ENCODE peak calls at places on chromosome 10, in six cellular contexts. A, Y, H, W, L and D are unnamed samples.

GRCh38 chr10:58955615-58956014 is 220.8 kb upstream of the PHYHIPL start:
- DNase-seq in A (no peak), Y (no peak), H (no peak), W (no peak), L (no peak), D (no peak)

GRCh38 chr10:27391916-27392315 is 112.2 kb upstream of the RAB18 start:
- DNase-seq in A (no peak), Y (no peak), H (no peak), W (no peak), L (no peak), D (no peak)

GRCh38 chr10:74150151-74151056 is at the start of gene AP3M1:
- DNase-seq in A (no peak), Y (peak; percentile 94), H (peak; percentile 85), W (no peak), L (peak; percentile 88), D (peak; percentile 17)

GRCh38 chr10:1398626-1399410 is 338.5 kb downstream of the ADARB2 start:
- DNase-seq in A (no peak), Y (no peak), H (peak; percentile 1), W (no peak), L (no peak), D (no peak)

GRCh38 chr10:99522078-99522479 is 10.7 kb upstream of the NKX2-3 start:
- DNase-seq in A (no peak), Y (peak; percentile 64), H (no peak), W (no peak), L (peak; percentile 49), D (no peak)

GRCh38 chr10:104260775-104261115 is 6.1 kb downstream of the GSTO1 start:
- DNase-seq in A (no peak), Y (no peak), H (no peak), W (peak; percentile 72), L (no peak), D (peak; percentile 59)

GRCh38 chr10:18087398-18087797 is 52.8 kb upstream of the CACNB2 start:
- DNase-seq in A (no peak), Y (no peak), H (no peak), W (peak; percentile 48), L (no peak), D (peak; percentile 23)

GRCh38 chr10:11424456-11425287 is 186.8 kb downstream of the USP6NL start:
- DNase-seq in A (peak; percentile 39), Y (peak; percentile 79), H (no peak), W (peak; percentile 30), L (peak; percentile 69), D (peak; percentile 22)

GRCh38 chr10:37872283-37872682 is 14.9 kb upstream of the ZNF248 start:
- DNase-seq in A (no peak), Y (no peak), H (no peak), W (no peak), L (no peak), D (no peak)

GRCh38 chr10:116760919-116761318 is 18.6 kb upstream of the HSPA12A start:
- DNase-seq in A (no peak), Y (no peak), H (no peak), W (no peak), L (no peak), D (no peak)

GRCh38 chr10:33253411-33253810 is 81.1 kb downstream of the NRP1 start:
- DNase-seq in A (no peak), Y (no peak), H (no peak), W (no peak), L (no peak), D (no peak)

GRCh38 chr10:4241724-4242345 is 456.8 kb upstream of the KLF6 start:
- DNase-seq in A (peak; percentile 29), Y (peak; percentile 75), H (peak; percentile 51), W (peak; percentile 100), L (no peak), D (peak; percentile 100)

GRCh38 chr10:112362833-112363232 is 11.1 kb upstream of the ACSL5 start:
- DNase-seq in A (no peak), Y (no peak), H (no peak), W (no peak), L (no peak), D (no peak)

GRCh38 chr10:31896972-31897384 is 31.7 kb downstream of the ARHGAP12 start:
- DNase-seq in A (no peak), Y (no peak), H (no peak), W (peak; percentile 84), L (no peak), D (peak; percentile 80)

GRCh38 chr10:42937649-42938180 is 139.2 kb upstream of the RET start:
- DNase-seq in A (no peak), Y (no peak), H (no peak), W (no peak), L (no peak), D (no peak)

GRCh38 chr10:101672536-101672935 is 22.4 kb downstream of the FBXW4 start:
- DNase-seq in A (no peak), Y (no peak), H (no peak), W (no peak), L (no peak), D (no peak)

GRCh38 chr10:6083523-6084475 is 5.0 kb upstream of the RBM17 start:
- DNase-seq in A (no peak), Y (no peak), H (peak; percentile 39), W (peak; percentile 70), L (no peak), D (peak; percentile 62)

GRCh38 chr10:2049560-2049959 is 312.2 kb upstream of the ADARB2 start:
- DNase-seq in A (no peak), Y (no peak), H (no peak), W (no peak), L (no peak), D (no peak)

GRCh38 chr10:125428054-125428453 is 254.9 kb downstream of the TEX36 start:
- DNase-seq in A (no peak), Y (no peak), H (no peak), W (no peak), L (no peak), D (no peak)

GRCh38 chr10:23695825-23696420 is 257.0 kb downstream of the OTUD1 start:
- DNase-seq in A (no peak), Y (peak; percentile 46), H (no peak), W (no peak), L (peak; percentile 29), D (no peak)

GRCh38 chr10:86163522-86164215 is 202.9 kb downstream of the GRID1 start:
- DNase-seq in A (no peak), Y (no peak), H (no peak), W (no peak), L (no peak), D (no peak)

GRCh38 chr10:75400163-75400768 is 1.3 kb downstream of the ZNF503 start:
- DNase-seq in A (no peak), Y (peak; percentile 56), H (no peak), W (peak; percentile 36), L (no peak), D (no peak)

GRCh38 chr10:36670616-36671402 is 454.6 kb upstream of the ANKRD30A start:
- DNase-seq in A (no peak), Y (no peak), H (no peak), W (peak; percentile 22), L (no peak), D (no peak)

DNA sequence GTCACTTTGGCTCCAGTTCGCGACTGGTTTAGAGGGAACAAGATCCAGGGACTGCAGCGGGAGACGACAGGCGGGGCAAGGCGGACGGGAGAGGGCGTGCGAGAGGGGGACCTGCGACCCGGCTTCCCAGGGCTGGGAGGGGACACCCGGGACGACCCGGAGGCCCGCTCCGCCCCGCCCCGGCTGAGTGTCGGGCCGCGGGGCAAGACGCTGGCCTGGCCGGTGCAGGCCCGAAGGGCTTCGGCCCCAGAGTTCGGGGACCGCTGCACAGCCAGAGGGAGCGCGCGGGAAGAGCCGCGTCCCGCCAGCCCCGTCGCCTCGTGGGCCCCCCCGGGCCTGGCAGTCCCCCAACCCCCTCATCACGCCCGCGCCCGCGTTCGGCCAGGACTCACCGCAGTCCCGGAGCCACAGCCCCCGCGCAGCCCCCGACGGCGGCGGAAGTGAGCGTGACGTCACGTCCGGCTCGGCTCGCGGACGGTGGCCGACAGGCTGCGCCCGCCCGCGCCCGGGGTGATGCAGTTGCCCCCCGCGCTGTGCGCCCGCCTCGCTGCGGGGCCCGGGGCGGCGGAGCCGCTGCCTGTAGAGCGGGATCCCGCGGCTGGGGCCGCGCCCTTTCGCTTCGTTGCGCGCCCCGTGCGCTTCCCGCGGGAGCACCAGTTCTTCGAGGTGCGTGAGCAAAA is at the start of the genes TUBGCP2 and ZNF511:
- DNase-seq in A (peak; percentile 78), Y (peak; percentile 90), H (peak; percentile 89), W (peak; percentile 82), L (peak; percentile 85), D (peak; percentile 70)
- H2AFZ ChIP-seq in A (peak within 1 kb of the TSS; percentile 100), Y (peak within 1 kb of the TSS; percentile 91), H (peak within 1 kb of the TSS; percentile 97), W (peak within 1 kb of the TSS; percentile 76), L (no peak within 1 kb of the TSS), D (peak within 1 kb of the TSS; percentile 90)

GRCh38 chr10:91775731-91776130 is 22.5 kb upstream of the TNKS2 start:
- DNase-seq in A (no peak), Y (no peak), H (no peak), W (no peak), L (no peak), D (no peak)

GRCh38 chr10:91774571-91774970 is 23.7 kb upstream of the TNKS2 start:
- DNase-seq in A (no peak), Y (no peak), H (no peak), W (no peak), L (no peak), D (no peak)

GRCh38 chr10:91778485-91778884 is 19.7 kb upstream of the TNKS2 start:
- DNase-seq in A (peak; percentile 18), Y (peak; percentile 55), H (no peak), W (no peak), L (no peak), D (no peak)

GRCh38 chr10:91779011-91779605 is 19.1 kb upstream of the TNKS2 start:
- DNase-seq in A (no peak), Y (no peak), H (no peak), W (peak; percentile 53), L (no peak), D (peak; percentile 45)

GRCh38 chr10:91776266-91776665 is 22.0 kb upstream of the TNKS2 start:
- DNase-seq in A (no peak), Y (no peak), H (no peak), W (no peak), L (no peak), D (no peak)
- H2AFZ ChIP-seq in A (no peak overlapping the region), Y (no peak overlapping the region), H (no peak overlapping the region), W (no peak overlapping the region), L (no peak overlapping the region), D (no peak overlapping the region)

DNA sequence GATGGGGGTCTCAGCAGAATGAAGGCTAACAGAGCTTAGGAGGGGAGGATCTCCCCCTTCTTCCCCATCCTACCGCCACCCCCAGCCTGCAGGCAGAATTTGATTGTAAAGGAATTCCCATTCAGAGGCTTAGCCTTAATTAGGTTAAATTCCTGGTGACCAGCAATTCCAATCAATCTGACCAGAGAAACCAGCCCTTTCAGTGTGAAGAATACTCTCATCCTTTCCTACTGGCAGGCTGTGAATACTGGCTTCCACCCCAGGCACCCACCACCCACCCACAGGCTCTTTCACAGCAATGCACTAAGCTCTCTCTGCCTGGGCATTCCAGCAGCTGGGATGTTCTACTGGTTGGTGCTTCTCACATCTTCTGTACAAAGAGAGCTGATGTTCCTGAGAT is 137.9 kb upstream of the LYZL1 start:
- DNase-seq in A (peak; percentile 52), Y (peak; percentile 79), H (no peak), W (peak; percentile 47), L (no peak), D (peak; percentile 30)
- H2AFZ ChIP-seq in A (no peak overlapping the region), Y (no peak overlapping the region), H (no peak overlapping the region), W (no peak overlapping the region), L (no peak overlapping the region), D (no peak overlapping the region)

DNA sequence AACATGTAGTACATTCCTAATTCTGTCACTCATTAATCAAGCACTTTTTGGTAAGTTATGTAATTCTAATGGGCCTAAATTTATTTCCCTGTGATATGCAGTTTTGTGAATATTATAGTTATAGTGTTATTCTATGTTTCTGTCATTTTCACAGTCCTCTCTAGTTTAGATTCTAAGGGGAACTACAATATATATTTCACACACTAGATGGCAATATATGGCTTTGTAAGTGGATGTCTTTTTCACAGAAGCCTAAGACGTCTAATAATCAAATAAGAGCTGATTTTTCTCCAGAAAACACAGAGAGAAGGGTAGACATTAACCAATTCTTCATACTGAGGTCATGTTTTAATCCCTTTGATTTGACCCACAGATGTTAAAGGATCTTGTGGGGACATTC is 18.0 kb downstream of the RNLS start:
- DNase-seq in A (no peak), Y (no peak), H (no peak), W (peak; percentile 37), L (no peak), D (no peak)
- H2AFZ ChIP-seq in A (no peak overlapping the region), Y (no peak overlapping the region), H (no peak overlapping the region), W (no peak overlapping the region), L (no peak overlapping the region), D (no peak overlapping the region)